ENCODE peak calls at places on chromosomes 13 and 19, in seven cellular contexts. D, Y, Q, N, W, T and L are unnamed samples.

GRCh38 chr13:21326155-21327030 is 132.7 kb downstream of the ZDHHC20 start:
- DNase-seq in D (no peak), Y (peak; percentile 98), Q (peak; percentile 52), N (no peak), W (no peak), T (peak; percentile 83), L (no peak)

GRCh38 chr19:6577410-6578125 is 13.4 kb downstream of the CD70 start:
- DNase-seq in D (no peak), Y (no peak), Q (no peak), N (no peak), W (no peak), T (no peak), L (no peak)

GRCh38 chr19:57351867-57352266 is 796 bp downstream of the ZNF304 start:
- DNase-seq in D (no peak), Y (peak; percentile 19), Q (no peak), N (no peak), W (no peak), T (no peak), L (no peak)

GRCh38 chr13:32475403-32475802 is 47.5 kb upstream of the N4BP2L1 start:
- DNase-seq in D (no peak), Y (no peak), Q (no peak), N (no peak), W (no peak), T (no peak), L (no peak)

GRCh38 chr13:106156468-106156867 is 379.0 kb downstream of the EFNB2 start:
- DNase-seq in D (no peak), Y (no peak), Q (no peak), N (no peak), W (no peak), T (no peak), L (no peak)

GRCh38 chr13:75258159-75258782 is 223.7 kb downstream of the TBC1D4 start:
- DNase-seq in D (no peak), Y (peak; percentile 67), Q (no peak), N (peak; percentile 12), W (no peak), T (no peak), L (no peak)

GRCh38 chr13:74907788-74908187 is 574.2 kb downstream of the TBC1D4 start:
- DNase-seq in D (no peak), Y (no peak), Q (no peak), N (no peak), W (no peak), T (no peak), L (no peak)

GRCh38 chr19:1455336-1456120 is 5.6 kb downstream of the APC2 start:
- DNase-seq in D (peak; percentile 71), Y (peak; percentile 100), Q (peak; percentile 67), N (no peak), W (no peak), T (peak; percentile 88), L (no peak)

GRCh38 chr13:94550030-94550738 is 45.8 kb downstream of the TGDS start:
- DNase-seq in D (no peak), Y (peak; percentile 75), Q (peak; percentile 39), N (no peak), W (no peak), T (no peak), L (no peak)

GRCh38 chr13:24502567-24503375 is 9.8 kb downstream of the PARP4 start:
- DNase-seq in D (no peak), Y (no peak), Q (peak; percentile 44), N (no peak), W (no peak), T (no peak), L (no peak)

GRCh38 chr13:38688674-38689073 is 1.8 kb downstream of the FREM2 start:
- DNase-seq in D (no peak), Y (no peak), Q (no peak), N (no peak), W (no peak), T (no peak), L (no peak)

GRCh38 chr19:41189425-41190065 is 3.5 kb upstream of the CYP2S1 start:
- DNase-seq in D (no peak), Y (peak; percentile 97), Q (no peak), N (no peak), W (no peak), T (no peak), L (no peak)

GRCh38 chr19:38707512-38708114 is 36.7 kb downstream of the CAPN12 start:
- DNase-seq in D (no peak), Y (no peak), Q (peak; percentile 94), N (no peak), W (peak; percentile 83), T (no peak), L (no peak)

GRCh38 chr13:21730186-21730880 is 59.5 kb downstream of the FGF9 start:
- DNase-seq in D (no peak), Y (no peak), Q (no peak), N (peak; percentile 42), W (no peak), T (no peak), L (no peak)

GRCh38 chr19:45599286-45599685 is 2.7 kb downstream of the GPR4 start:
- DNase-seq in D (no peak), Y (no peak), Q (no peak), N (no peak), W (no peak), T (no peak), L (no peak)

GRCh38 chr19:15365264-15365663 is 14.3 kb downstream of the AKAP8 start:
- DNase-seq in D (no peak), Y (no peak), Q (no peak), N (no peak), W (no peak), T (no peak), L (no peak)
- TF ChIP-seq POLR2AphosphoS5 in D (no peak), Y (no peak), Q (no peak), N (no peak), W (no peak), T (no peak), L (peak; percentile 36)

GRCh38 chr19:49492573-49493411 is 3.4 kb upstream of the RPS11 start:
- DNase-seq in D (no peak), Y (peak; percentile 40), Q (no peak), N (no peak), W (no peak), T (no peak), L (no peak)
- TF ChIP-seq POLR2AphosphoS5 in D (peak; percentile 98), Y (peak; percentile 91), Q (peak; percentile 3), N (peak; percentile 20), W (no peak), T (no peak), L (peak; percentile 91)

GRCh38 chr13:35957174-35957867 is 173.9 kb downstream of the DCLK1 start:
- DNase-seq in D (no peak), Y (no peak), Q (no peak), N (no peak), W (no peak), T (no peak), L (no peak)
- TF ChIP-seq POLR2AphosphoS5 in D (no peak), Y (no peak), Q (no peak), N (peak; percentile 53), W (no peak), T (no peak), L (no peak)

GRCh38 chr19:46924874-46925547 is 64.2 kb downstream of the ARHGAP35 start:
- DNase-seq in D (peak; percentile 34), Y (no peak), Q (no peak), N (no peak), W (peak; percentile 78), T (no peak), L (peak; percentile 30)
- TF ChIP-seq POLR2AphosphoS5 in D (no peak), Y (no peak), Q (peak; percentile 3), N (peak; percentile 41), W (peak; percentile 87), T (no peak), L (no peak)

DNA sequence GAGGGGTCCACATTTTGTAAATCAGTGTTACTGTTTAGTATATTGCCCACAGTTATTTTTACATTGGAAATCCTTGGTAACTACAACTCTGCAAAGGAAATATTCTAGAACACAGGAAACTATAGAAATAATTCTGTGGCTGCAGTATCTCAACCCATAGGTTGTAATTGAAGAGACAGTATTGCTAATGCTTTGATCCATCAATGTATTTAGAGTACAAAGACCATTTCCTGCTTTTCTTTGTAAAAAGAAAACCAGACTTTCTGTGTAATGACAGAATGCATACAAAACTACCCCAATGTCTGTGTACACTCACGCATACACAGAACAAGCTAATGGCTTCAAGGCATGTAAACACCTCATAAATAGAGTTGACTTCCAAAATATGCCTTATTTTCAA is 622.1 kb upstream of the ARGLU1 start:
- DNase-seq in D (no peak), Y (no peak), Q (no peak), N (no peak), W (no peak), T (no peak), L (no peak)
- TF ChIP-seq POLR2AphosphoS5 in D (no peak), Y (no peak), Q (no peak), N (no peak), W (no peak), T (no peak), L (no peak)

GRCh38 chr13:98975822-98976261 is 2.0 kb downstream of the DOCK9 start:
- DNase-seq in D (no peak), Y (peak; percentile 39), Q (no peak), N (no peak), W (no peak), T (no peak), L (no peak)
- TF ChIP-seq POLR2AphosphoS5 in D (no peak), Y (no peak), Q (no peak), N (no peak), W (peak; percentile 5), T (no peak), L (no peak)

DNA sequence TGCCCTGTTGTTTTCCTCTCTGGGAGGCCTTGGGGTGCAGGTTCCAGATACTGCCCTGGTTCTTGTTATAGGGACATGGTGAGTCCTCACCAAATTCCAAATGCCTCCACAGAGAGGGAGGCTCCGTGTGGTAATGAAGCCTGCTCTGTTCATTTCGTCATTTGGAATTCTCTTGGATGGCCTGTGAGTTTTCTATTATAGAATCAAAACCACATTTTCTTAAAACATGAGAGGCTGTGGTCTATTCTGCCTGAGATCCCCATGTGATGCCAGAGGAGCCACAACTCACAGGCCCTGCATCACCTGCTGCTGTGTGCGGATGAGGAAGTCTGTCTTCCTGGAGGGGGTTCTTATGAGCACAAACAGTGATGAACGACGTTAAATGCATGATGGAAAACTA is 264.4 kb downstream of the UQCRFS1 start:
- DNase-seq in D (no peak), Y (no peak), Q (no peak), N (no peak), W (no peak), T (no peak), L (no peak)
- TF ChIP-seq POLR2AphosphoS5 in D (no peak), Y (no peak), Q (no peak), N (no peak), W (no peak), T (no peak), L (no peak)

DNA sequence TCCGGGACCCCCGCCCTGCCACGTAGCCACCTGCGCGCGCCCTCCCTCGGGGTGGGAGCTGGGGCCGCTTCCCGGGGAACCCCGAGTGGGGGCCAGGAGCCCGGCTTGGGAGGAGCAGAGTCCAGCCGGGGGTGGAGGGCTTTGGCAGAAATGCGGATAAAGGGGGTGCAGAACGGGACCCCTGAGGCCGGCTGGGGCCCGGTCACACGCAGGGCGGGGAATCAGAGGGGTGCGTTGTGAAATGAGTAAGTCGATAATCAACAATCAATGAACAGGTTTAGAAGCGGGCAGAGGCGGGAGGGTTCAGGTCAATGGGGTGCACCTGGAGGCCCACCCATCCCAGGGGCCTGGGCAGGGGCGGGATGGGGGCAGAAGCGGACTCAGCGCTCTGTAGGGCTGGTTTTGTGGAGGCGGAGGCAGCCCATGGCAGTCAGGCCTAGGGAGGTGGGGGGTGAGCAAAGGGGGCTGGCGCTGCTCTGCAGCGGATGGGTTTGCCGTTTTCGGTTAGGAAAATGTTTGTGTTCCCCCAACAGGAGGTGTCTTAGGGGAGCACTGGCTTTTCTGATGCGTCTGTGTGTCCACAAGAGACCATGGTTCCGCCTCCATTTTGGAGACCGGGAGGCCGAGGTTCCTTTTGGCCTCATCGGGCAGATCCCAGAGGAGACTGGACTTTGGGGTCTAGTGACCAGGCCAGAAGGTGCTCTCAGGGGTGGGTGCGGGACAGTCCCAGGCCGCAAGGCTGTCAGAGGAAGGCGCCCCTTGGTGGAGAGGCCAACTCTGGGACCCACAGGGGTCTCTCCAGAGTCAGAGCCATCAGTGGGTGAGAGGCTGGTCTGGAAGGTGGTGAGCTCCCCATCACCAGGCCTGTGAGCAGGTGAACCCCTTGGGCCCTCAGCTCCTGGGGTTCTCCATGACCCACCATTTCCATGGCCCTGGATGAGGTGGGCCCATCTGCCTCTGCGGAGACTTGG is 683 bp upstream of the DIRAS1 start:
- DNase-seq in D (peak; percentile 29), Y (peak; percentile 55), Q (no peak), N (no peak), W (no peak), T (peak; percentile 74), L (no peak)
- TF ChIP-seq POLR2AphosphoS5 in D (no peak), Y (no peak), Q (no peak), N (no peak), W (no peak), T (no peak), L (no peak)